ENCODE peak calls at places on chromosome 20, in six cellular contexts. D, S, U, E, T and L are unnamed samples.

GRCh38 chr20:6590891-6591679 is 176.4 kb upstream of the BMP2 start:
- DNase-seq in D (peak), S (no peak), U (peak), E (peak), T (no peak), L (no peak)

GRCh38 chr20:41300383-41300782 is 17.1 kb downstream of the ZHX3 start:
- DNase-seq in D (no peak), S (no peak), U (no peak), E (no peak), T (no peak), L (no peak)

GRCh38 chr20:8156603-8157079 is 24.6 kb downstream of the PLCB1 start:
- DNase-seq in D (peak), S (no peak), U (no peak), E (no peak), T (no peak), L (peak)

GRCh38 chr20:51470907-51471411 is 71.6 kb downstream of the NFATC2 start:
- DNase-seq in D (no peak), S (no peak), U (no peak), E (no peak), T (no peak), L (no peak)

GRCh38 chr20:2086980-2087377 is 14.6 kb upstream of the STK35 start:
- DNase-seq in D (no peak), S (no peak), U (no peak), E (no peak), T (no peak), L (no peak)

GRCh38 chr20:19935842-19936241 is 81.3 kb upstream of the NAA20 start:
- DNase-seq in D (peak), S (no peak), U (peak), E (peak), T (no peak), L (no peak)

GRCh38 chr20:58892126-58892931 is 39.8 kb downstream of the GNAS start:
- DNase-seq in D (peak), S (peak), U (no peak), E (peak), T (peak), L (peak)

GRCh38 chr20:23340524-23340923 is 10.1 kb upstream of the NXT1 start:
- DNase-seq in D (peak), S (peak), U (peak), E (peak), T (peak), L (peak)

GRCh38 chr20:17910828-17911294 is 57.7 kb downstream of the SNX5 start:
- DNase-seq in D (peak), S (peak), U (no peak), E (no peak), T (no peak), L (no peak)

GRCh38 chr20:21189761-21190523 is 64.1 kb downstream of the KIZ start:
- DNase-seq in D (no peak), S (no peak), U (no peak), E (no peak), T (no peak), L (peak)

GRCh38 chr20:12575352-12576095 is 433.2 kb upstream of the SPTLC3 start:
- DNase-seq in D (no peak), S (peak), U (no peak), E (peak), T (peak), L (no peak)

DNA sequence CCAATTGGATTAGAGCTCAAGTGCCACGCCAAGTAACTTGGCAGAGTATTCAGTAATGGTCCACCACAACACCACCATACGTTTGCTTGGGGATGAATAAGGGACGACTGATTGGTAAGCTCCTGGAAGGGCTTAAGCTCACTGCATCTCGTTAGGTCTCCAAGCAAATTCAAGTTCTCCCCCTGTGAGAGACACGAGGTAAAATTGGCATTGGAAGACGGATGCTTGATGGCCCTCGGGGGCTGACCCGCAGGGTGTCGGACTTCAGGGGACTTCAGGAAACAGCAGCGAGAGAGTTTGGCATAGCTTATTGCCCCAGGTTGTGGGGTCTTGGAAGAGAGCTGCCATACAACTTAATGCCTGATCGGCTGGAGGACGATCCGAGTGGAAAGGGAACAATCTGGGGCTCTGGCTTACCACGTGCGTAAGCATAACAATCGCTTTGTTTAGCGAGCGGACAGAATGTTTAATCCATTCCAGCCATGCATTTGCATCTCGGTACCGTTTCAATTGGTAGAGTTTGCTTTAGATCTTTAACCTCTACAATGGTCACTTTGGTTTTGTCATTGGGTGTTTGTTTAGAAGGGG is 4.8 kb upstream of the ZNFX1 start:
- DNase-seq in D (no peak), S (no peak), U (no peak), E (no peak), T (no peak), L (peak)
- H3K4me3 ChIP-seq in D (peak), S (peak), U (peak), E (no peak), T (no peak), L (peak)

GRCh38 chr20:14191559-14191958 is 145.9 kb downstream of the FLRT3 start:
- DNase-seq in D (no peak), S (no peak), U (no peak), E (no peak), T (no peak), L (no peak)
- H3K4me3 ChIP-seq in D (no peak), S (no peak), U (no peak), E (no peak), T (no peak), L (no peak)

DNA sequence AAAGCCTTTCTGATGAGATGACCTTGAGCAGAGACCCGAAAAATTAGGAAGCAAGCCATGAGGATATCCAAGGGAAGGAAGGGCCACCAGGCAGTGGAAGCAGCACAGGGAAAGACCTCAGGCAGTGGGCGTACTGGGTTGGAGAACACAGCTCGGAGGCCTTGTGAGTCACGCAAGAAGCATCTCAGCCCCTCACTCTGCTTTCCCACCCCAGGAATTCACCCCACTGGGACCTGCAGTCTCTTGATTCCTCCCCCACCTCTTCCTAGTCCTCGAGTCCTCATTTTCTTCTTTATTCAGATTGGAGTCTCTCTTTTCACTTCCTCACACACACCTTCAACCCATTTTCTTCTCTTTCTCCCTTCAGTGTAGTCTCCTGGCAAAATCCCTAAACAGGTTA is 27.0 kb downstream of the RPRD1B start:
- DNase-seq in D (no peak), S (no peak), U (no peak), E (no peak), T (no peak), L (no peak)
- H3K4me3 ChIP-seq in D (no peak), S (no peak), U (no peak), E (no peak), T (no peak), L (no peak)

GRCh38 chr20:53570446-53571276 is 23.0 kb downstream of the ZNF217 start:
- DNase-seq in D (no peak), S (no peak), U (no peak), E (no peak), T (no peak), L (no peak)
- H3K4me3 ChIP-seq in D (no peak), S (no peak), U (no peak), E (no peak), T (no peak), L (no peak)

DNA sequence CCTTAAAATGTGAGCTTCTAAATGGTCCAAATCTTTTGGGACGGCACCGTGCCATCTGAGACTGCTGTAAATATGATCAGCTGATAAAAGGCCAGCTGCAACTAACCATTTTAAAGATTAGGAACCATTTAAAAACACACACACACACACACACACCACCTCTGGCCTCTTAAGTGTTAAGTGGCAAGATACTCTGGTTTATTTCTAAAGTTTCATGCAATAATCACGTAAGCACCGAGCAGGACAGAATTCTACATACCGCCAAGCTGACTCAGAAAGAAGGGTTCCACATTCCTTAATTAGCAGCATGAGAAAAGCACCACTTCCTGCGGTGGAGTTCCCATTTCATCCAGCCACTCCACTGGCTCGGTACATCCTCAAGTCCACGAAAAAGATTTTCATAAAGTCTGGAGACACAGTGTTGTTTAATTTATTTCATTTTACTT is 17.8 kb upstream of the ZNF217 start:
- DNase-seq in D (peak), S (no peak), U (no peak), E (peak), T (no peak), L (no peak)
- H3K4me3 ChIP-seq in D (peak), S (peak), U (no peak), E (no peak), T (no peak), L (no peak)

DNA sequence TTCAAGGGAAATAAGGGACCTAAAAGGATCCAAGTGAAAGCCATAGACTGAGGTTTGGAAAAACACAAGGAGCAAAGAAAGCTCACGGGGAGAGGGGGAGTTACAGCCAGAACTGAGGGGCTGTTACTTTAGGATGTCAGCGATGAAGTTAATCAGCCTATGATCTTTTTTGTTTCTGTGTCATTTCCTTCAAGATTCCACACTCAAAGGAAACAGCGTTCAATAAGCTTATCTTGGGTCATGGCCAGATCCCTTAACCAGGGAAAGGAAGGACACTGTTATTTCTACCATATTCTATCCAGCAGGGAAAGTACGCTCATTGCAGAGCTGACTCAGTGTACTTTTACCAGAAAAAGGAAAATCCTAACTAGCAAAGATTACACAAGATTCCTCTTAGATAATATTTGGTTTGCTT is 132.8 kb downstream of the PFDN4 start:
- DNase-seq in D (peak), S (no peak), U (no peak), E (no peak), T (no peak), L (no peak)
- H3K4me3 ChIP-seq in D (no peak), S (no peak), U (no peak), E (no peak), T (no peak), L (no peak)

GRCh38 chr20:38730167-38730988 is 6.1 kb downstream of the SLC32A1 start:
- DNase-seq in D (no peak), S (no peak), U (no peak), E (no peak), T (peak), L (no peak)

GRCh38 chr20:38728237-38728761 is 4.0 kb downstream of the SLC32A1 start:
- DNase-seq in D (no peak), S (no peak), U (no peak), E (no peak), T (no peak), L (no peak)

GRCh38 chr20:38729767-38730166 is 5.5 kb downstream of the SLC32A1 start:
- DNase-seq in D (no peak), S (no peak), U (no peak), E (no peak), T (no peak), L (no peak)

GRCh38 chr20:38727602-38728236 is 3.4 kb downstream of the SLC32A1 start:
- DNase-seq in D (no peak), S (no peak), U (no peak), E (no peak), T (no peak), L (no peak)

GRCh38 chr20:38728911-38729642 is 4.8 kb downstream of the SLC32A1 start:
- DNase-seq in D (no peak), S (no peak), U (no peak), E (no peak), T (peak), L (no peak)
- H3K4me3 ChIP-seq in D (no peak), S (no peak), U (no peak), E (no peak), T (peak), L (no peak)

GRCh38 chr20:35300469-35301262 is 8.4 kb upstream of the FAM83C start:
- DNase-seq in D (no peak), S (no peak), U (no peak), E (no peak), T (no peak), L (no peak)

GRCh38 chr20:35299780-35300179 is 7.6 kb upstream of the FAM83C start:
- DNase-seq in D (no peak), S (no peak), U (no peak), E (no peak), T (no peak), L (no peak)

GRCh38 chr20:35303382-35303734 is 11.1 kb upstream of the FAM83C start:
- DNase-seq in D (no peak), S (no peak), U (no peak), E (no peak), T (no peak), L (no peak)

GRCh38 chr20:35302421-35303335 is 10.5 kb upstream of the FAM83C start:
- DNase-seq in D (no peak), S (no peak), U (peak), E (peak), T (no peak), L (no peak)

GRCh38 chr20:35301426-35301825 is 9.2 kb upstream of the FAM83C start:
- DNase-seq in D (no peak), S (no peak), U (no peak), E (no peak), T (no peak), L (no peak)
- H3K4me3 ChIP-seq in D (no peak), S (no peak), U (no peak), E (no peak), T (no peak), L (no peak)

DNA sequence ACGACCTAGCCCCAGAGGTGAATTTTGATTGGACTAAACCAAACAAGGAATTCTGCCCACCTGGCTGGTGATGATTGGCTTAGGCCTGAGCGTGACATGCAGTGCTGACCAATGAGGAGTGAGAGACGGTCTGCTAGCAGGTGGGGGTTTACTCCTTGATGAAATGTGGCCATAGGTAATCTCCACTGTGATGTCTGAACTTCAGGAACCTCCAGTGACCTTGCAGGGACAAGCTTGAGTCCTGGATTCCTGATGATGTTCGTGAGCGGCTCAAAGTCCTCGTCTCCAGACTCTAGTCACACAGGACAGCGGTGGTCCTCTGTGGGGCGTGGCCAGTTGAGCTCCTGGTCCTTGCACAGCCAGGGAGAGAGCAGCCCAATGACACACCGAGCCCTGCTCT is 8.4 kb downstream of the VSX1 start:
- DNase-seq in D (no peak), S (peak), U (no peak), E (no peak), T (no peak), L (no peak)
- H3K4me3 ChIP-seq in D (no peak), S (no peak), U (no peak), E (no peak), T (no peak), L (no peak)

DNA sequence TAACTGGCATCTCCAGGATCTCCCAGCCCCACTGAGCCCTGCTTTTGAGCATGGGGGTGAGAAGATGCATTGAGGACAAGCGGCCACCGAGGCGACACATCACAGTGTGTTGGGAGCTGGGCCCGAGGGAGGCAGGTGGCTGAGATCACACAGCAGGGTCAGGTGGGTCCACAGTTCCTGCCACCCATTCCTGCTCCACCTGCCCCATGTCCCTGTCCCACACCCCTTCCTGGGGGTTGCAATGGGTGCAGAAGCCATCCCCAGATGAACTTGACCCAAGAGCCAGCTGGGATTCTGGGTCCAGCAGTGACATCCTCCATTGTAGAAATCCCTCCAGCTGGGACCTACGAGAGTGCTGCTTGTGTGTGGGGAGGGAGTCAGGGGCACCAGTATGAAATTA is 1.0 kb downstream of the TGM2 start:
- DNase-seq in D (no peak), S (no peak), U (no peak), E (no peak), T (no peak), L (no peak)
- H3K4me3 ChIP-seq in D (no peak), S (peak), U (no peak), E (no peak), T (no peak), L (no peak)